ENCODE peak calls at places on chromosomes 5 and 9, in eight cellular contexts. O is ovary; G is CD8-positive, alpha-beta T cell; N is aorta; X is left lung; F is PC-9; U is brain microvascular endothelial cell; Z is psoas muscle. C is an unnamed sample.

GRCh38 chr5:66873990-66874389 is 277.8 kb downstream of the MAST4 start:
- DNase-seq in X (no peak), N (no peak), Z (no peak), U (no peak), F (no peak), O (no peak), G (no peak), C (no peak)

GRCh38 chr5:144844086-144844485 is 673.4 kb downstream of the KCTD16 start:
- DNase-seq in X (no peak), O (no peak), F (no peak), U (no peak), Z (no peak), G (no peak), N (no peak), C (no peak)

GRCh38 chr9:76150016-76150415 is 244.2 kb downstream of the RFK start:
- DNase-seq in O (no peak), F (no peak), X (no peak), G (no peak), Z (no peak), U (no peak), N (no peak), C (no peak)

GRCh38 chr9:3271157-3271556 is 254.6 kb downstream of the RFX3 start:
- DNase-seq in N (no peak), Z (no peak), U (no peak), F (no peak), O (no peak), G (no peak), X (no peak), C (no peak)

GRCh38 chr9:69149321-69149807 is 24.7 kb upstream of the TJP2 start:
- DNase-seq in X (no peak), U (peak), Z (no peak), N (no peak), G (no peak), F (no peak), O (no peak), C (no peak)

GRCh38 chr5:157172408-157172807 is 6.3 kb upstream of the GARIN3 start:
- DNase-seq in N (no peak), F (no peak), G (peak), X (no peak), O (no peak), U (no peak), Z (no peak), C (no peak)

GRCh38 chr5:73096239-73096575 is 24.2 kb upstream of the TMEM171 start:
- DNase-seq in N (no peak), O (no peak), F (no peak), U (no peak), Z (no peak), G (no peak), X (no peak), C (no peak)

GRCh38 chr9:89444212-89444611 is 53.7 kb downstream of the SEMA4D start:
- DNase-seq in N (no peak), X (peak), U (no peak), G (peak), F (no peak), Z (no peak), O (no peak), C (no peak)

GRCh38 chr5:125258610-125259009 is 512.2 kb upstream of the ZNF608 start:
- DNase-seq in N (no peak), G (no peak), X (no peak), U (no peak), Z (no peak), O (no peak), F (no peak), C (no peak)

GRCh38 chr5:125595095-125595494 is 828.1 kb upstream of the GRAMD2B start:
- DNase-seq in O (peak), U (peak), X (no peak), N (no peak), G (no peak), F (no peak), Z (no peak), C (no peak)

GRCh38 chr5:111399113-111399512 is 113.2 kb downstream of the STARD4 start:
- DNase-seq in U (no peak), G (no peak), Z (no peak), O (no peak), F (no peak), X (no peak), N (no peak), C (no peak)

GRCh38 chr5:151923865-151924264 is 786 bp downstream of the GLRA1 start:
- DNase-seq in F (no peak), Z (no peak), N (no peak), O (no peak), G (no peak), U (no peak), X (no peak), C (no peak)

GRCh38 chr9:126915281-126915816 is 767 bp downstream of the RALGPS1 start:
- DNase-seq in U (no peak), N (peak), Z (peak), F (peak), X (peak), O (peak), G (no peak), C (no peak)

GRCh38 chr5:141507387-141508091 is 18.7 kb downstream of the PCDHGC5 start:
- DNase-seq in G (no peak), U (peak), Z (peak), X (no peak), N (no peak), F (no peak), O (no peak), C (no peak)

GRCh38 chr9:134889386-134890214 is 9.0 kb downstream of the FCN2 start:
- DNase-seq in U (no peak), N (peak), G (peak), X (peak), O (no peak), F (no peak), Z (no peak), C (no peak)

GRCh38 chr5:112863549-112863948 is 2.5 kb downstream of the SRP19 start:
- DNase-seq in U (peak), X (no peak), G (no peak), N (no peak), O (no peak), F (no peak), Z (no peak), C (no peak)

GRCh38 chr5:89703799-89704198 is 705.8 kb downstream of the CETN3 start:
- DNase-seq in F (no peak), U (no peak), G (no peak), Z (no peak), O (no peak), N (no peak), X (no peak), C (no peak)

GRCh38 chr5:95620870-95621838 is 1.3 kb downstream of the GPR150 start:
- DNase-seq in X (peak), N (peak), F (no peak), O (no peak), U (no peak), Z (peak), G (peak), C (no peak)

GRCh38 chr9:83536332-83536731 is 1.9 kb downstream of the FRMD3 start:
- DNase-seq in Z (no peak), F (no peak), G (no peak), X (no peak), N (no peak), U (no peak), O (no peak), C (no peak)

GRCh38 chr5:142323480-142324376 is 1.1 kb downstream of the SPRY4 start:
- DNase-seq in X (no peak), O (peak), F (peak), Z (no peak), N (peak), G (peak), U (no peak), C (no peak)

GRCh38 chr9:23701291-23701690 is 124.7 kb downstream of the ELAVL2 start:
- DNase-seq in N (no peak), U (no peak), X (peak), Z (no peak), G (no peak), O (no peak), F (no peak), C (no peak)

GRCh38 chr5:88686077-88686541 is 196.9 kb downstream of the MEF2C start:
- DNase-seq in G (no peak), U (no peak), X (no peak), N (no peak), Z (no peak), O (no peak), F (no peak), C (no peak)

GRCh38 chr5:88686743-88687142 is 196.2 kb downstream of the MEF2C start:
- DNase-seq in X (no peak), O (no peak), N (no peak), F (no peak), G (no peak), U (no peak), Z (no peak), C (no peak)

GRCh38 chr5:88682797-88683496 is 200.0 kb downstream of the MEF2C start:
- DNase-seq in O (no peak), Z (no peak), F (no peak), G (no peak), U (no peak), N (no peak), X (no peak), C (no peak)

GRCh38 chr5:88683506-88684135 is 199.4 kb downstream of the MEF2C start:
- DNase-seq in Z (no peak), X (no peak), G (no peak), N (peak), O (no peak), F (no peak), U (no peak), C (no peak)

GRCh38 chr5:88684136-88684500 is 198.9 kb downstream of the MEF2C start:
- DNase-seq in U (no peak), O (no peak), X (no peak), G (no peak), N (no peak), Z (no peak), F (no peak), C (no peak)
- H3K27ac ChIP-seq in U (no peak), O (no peak), X (no peak), G (no peak), N (no peak), Z (no peak), F (no peak), C (peak)

GRCh38 chr5:139925163-139925562 is 117.9 kb downstream of the NRG2 start:
- DNase-seq in U (no peak), O (no peak), N (no peak), G (no peak), Z (no peak), X (no peak), F (no peak), C (no peak)
- H3K27ac ChIP-seq in U (no peak), O (no peak), N (no peak), G (no peak), Z (no peak), X (no peak), F (no peak), C (no peak)

DNA sequence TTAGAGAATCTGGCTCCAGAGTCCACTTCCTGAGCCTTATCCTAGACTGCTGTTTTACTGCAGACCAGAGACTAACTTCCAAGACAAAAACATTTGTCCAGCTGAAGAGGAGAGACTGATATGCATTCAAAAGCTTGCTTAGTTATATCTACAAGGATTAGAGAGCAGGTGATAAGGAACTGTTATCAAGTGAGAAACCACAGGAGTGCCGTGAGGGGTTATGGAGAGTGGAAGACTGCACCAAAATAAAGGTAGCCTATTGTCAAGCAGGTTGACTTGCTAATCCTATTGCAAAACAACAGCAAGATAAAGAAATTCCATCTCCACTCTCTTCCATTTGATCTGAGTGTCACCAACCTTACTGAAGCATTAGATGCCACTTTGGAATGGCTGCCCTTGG is 139.1 kb downstream of the SCAMP1 start:
- DNase-seq in F (no peak), O (no peak), U (no peak), Z (no peak), N (no peak), G (no peak), X (no peak), C (no peak)
- H3K27ac ChIP-seq in F (no peak), O (no peak), U (no peak), Z (no peak), N (no peak), G (no peak), X (no peak), C (no peak)

GRCh38 chr9:131546336-131547084 is 1.2 kb downstream of the PRRT1B start:
- DNase-seq in G (no peak), U (no peak), N (no peak), X (no peak), O (no peak), F (peak), Z (no peak), C (no peak)
- H3K27ac ChIP-seq in G (no peak), U (no peak), N (no peak), X (no peak), O (no peak), F (no peak), Z (no peak), C (no peak)

GRCh38 chr5:170268153-170268689 is 29.4 kb downstream of the LCP2 start:
- DNase-seq in F (no peak), G (no peak), N (no peak), Z (no peak), X (no peak), O (no peak), U (no peak), C (no peak)

GRCh38 chr5:170266570-170267379 is 30.8 kb downstream of the LCP2 start:
- DNase-seq in F (no peak), U (no peak), Z (no peak), X (no peak), G (peak), O (no peak), N (no peak), C (no peak)

GRCh38 chr5:170263906-170264305 is 31.1 kb downstream of the C5orf58 start:
- DNase-seq in N (no peak), X (no peak), F (no peak), U (no peak), O (no peak), G (no peak), Z (no peak), C (no peak)

GRCh38 chr5:170267431-170268152 is 30.0 kb downstream of the LCP2 start:
- DNase-seq in Z (peak), U (peak), O (peak), N (peak), G (peak), F (peak), X (no peak), C (no peak)

DNA sequence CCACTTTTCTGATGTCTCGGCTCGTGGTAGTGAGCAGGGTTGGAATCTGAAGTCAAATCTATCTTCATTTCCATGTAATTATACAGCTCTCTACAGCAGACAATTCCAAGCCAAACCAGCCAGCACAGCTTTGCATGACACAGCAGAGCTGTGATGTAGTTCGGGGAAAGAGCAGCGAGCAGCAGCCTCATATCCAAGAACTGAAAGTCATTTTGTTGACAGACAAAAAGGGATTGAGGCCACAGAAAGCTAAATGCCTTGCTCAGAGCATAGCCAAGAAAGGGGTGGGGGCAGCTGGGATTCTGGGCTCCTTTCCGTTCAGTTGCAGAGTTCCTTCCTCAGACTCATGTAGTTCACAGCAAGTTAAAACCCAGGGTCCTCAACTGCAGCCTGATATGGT is 32.0 kb downstream of the LCP2 start:
- DNase-seq in F (no peak), O (peak), G (no peak), N (no peak), X (no peak), U (no peak), Z (peak), C (peak)
- H3K27ac ChIP-seq in F (no peak), O (no peak), G (no peak), N (no peak), X (no peak), U (no peak), Z (no peak), C (peak)

GRCh38 chr5:176996780-176997179 is 9.8 kb downstream of the UIMC1 start:
- DNase-seq in N (no peak), F (no peak), G (no peak), U (no peak), O (no peak), X (no peak), Z (no peak), C (no peak)
- H3K27ac ChIP-seq in N (no peak), F (peak), G (no peak), U (no peak), O (no peak), X (peak), Z (peak), C (no peak)

DNA sequence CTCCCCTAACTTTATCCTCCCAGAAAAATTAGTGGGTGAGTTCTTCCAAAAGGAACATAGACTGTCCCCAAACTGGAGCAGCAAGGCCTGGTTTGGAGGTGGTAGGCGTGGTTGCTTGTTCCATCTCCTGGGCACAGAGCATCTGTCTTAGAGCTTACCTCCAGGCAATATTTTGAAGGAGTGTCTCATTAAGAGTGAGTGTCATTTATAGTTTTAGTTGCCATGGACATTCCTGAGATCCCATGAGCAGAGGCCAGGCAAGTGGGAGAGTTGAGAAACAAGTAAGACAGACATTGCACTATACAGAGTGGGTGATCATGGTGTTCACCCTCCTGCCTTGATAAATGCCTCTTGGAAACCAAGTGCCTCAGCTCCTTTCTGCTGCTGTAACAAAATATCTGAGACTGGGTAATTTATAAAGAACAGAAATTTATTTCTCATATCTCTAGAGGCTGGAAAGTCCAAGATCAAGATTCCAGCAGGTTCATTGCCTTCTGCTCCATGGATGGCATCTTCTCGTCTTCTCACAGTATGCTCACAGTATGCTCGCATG is 68.5 kb downstream of the KIAA1958 start:
- DNase-seq in Z (no peak), X (no peak), O (no peak), N (no peak), G (no peak), U (no peak), F (no peak), C (no peak)
- H3K27ac ChIP-seq in Z (no peak), X (no peak), O (no peak), N (no peak), G (no peak), U (no peak), F (peak), C (no peak)

DNA sequence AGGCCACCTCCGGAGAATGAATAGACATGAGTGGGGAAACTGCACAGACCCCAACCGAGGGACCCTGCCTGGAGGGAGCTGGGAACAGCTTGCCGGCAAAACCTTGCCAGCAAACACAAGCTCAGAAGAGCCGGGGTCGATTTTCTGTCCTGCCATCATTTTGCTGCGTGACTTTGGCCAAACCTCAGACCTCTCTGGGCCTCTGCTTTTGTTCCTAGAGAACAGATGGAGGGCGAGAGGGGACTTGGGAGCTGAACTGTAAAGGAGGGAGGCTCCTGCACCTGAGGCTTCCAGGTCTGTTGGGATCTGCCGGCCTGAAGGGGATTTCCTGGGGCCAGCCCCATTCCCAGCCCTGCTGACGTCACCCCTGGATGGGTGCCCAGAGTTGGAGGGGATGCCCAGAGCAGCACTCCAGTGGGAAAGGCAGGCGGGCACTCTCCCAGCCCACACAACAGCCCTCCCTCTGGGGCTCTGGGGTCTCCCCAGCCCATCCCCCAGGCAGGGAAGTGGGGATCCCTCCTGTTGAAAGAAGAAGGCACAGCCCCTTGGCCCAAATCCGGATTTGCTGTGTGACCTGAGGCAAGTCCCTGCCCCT is 40.4 kb upstream of the SYNPO start:
- DNase-seq in F (no peak), O (peak), N (peak), G (no peak), U (peak), Z (peak), X (peak), C (peak)
- H3K27ac ChIP-seq in F (no peak), O (no peak), N (peak), G (no peak), U (no peak), Z (peak), X (peak), C (no peak)